ENCODE peak calls at places on chromosomes 7 and 10, in nine cellular contexts. Y is Peyer's patch; B is tibial artery; H is heart left ventricle; S is foreskin fibroblast; J is choroid plexus epithelial cell; W is epithelial cell of esophagus; X is astrocyte of the spinal cord; Q is CD8-positive, alpha-beta T cell. F is an unnamed sample.

GRCh38 chr10:85548038-85548437 is 818.6 kb downstream of the GRID1 start:
- DNase-seq in Y (no peak), B (no peak), H (no peak), S (no peak), J (peak), W (peak), X (peak), Q (peak), F (peak)

GRCh38 chr7:7484072-7484471 is 51.6 kb downstream of the COL28A1 start:
- DNase-seq in Y (no peak), B (no peak), H (no peak), S (no peak), J (no peak), W (no peak), X (no peak), Q (no peak), F (no peak)

GRCh38 chr10:119189811-119190282 is 11.2 kb upstream of the PRDX3 start:
- DNase-seq in Y (no peak), B (no peak), H (no peak), S (no peak), J (peak), W (no peak), X (peak), Q (no peak), F (no peak)

GRCh38 chr7:157736341-157736740 is 399.5 kb downstream of the DNAJB6 start:
- DNase-seq in Y (no peak), B (no peak), H (no peak), S (no peak), J (no peak), W (no peak), X (no peak), Q (no peak), F (no peak)

GRCh38 chr7:144785491-144785890 is 50.4 kb downstream of the TPK1 start:
- DNase-seq in Y (no peak), B (no peak), H (no peak), S (no peak), J (no peak), W (no peak), X (no peak), Q (no peak), F (no peak)

GRCh38 chr10:77877461-77878344 is 48.9 kb downstream of the DLG5 start:
- DNase-seq in Y (no peak), B (no peak), H (peak), S (peak), J (peak), W (peak), X (peak), Q (peak), F (peak)

GRCh38 chr7:77913977-77914607 is 115.5 kb downstream of the PHTF2 start:
- DNase-seq in Y (no peak), B (no peak), H (no peak), S (no peak), J (peak), W (no peak), X (peak), Q (no peak), F (no peak)

GRCh38 chr10:70476249-70477035 is 2.1 kb upstream of the PALD1 start:
- DNase-seq in Y (no peak), B (no peak), H (no peak), S (no peak), J (no peak), W (no peak), X (no peak), Q (no peak), F (no peak)

GRCh38 chr7:75054744-75055527 is 18.7 kb downstream of the RCC1L start:
- DNase-seq in Y (no peak), B (peak), H (peak), S (peak), J (peak), W (no peak), X (peak), Q (no peak), F (no peak)

GRCh38 chr10:132985546-132985900 is 43.2 kb upstream of the CFAP46 start:
- DNase-seq in Y (no peak), B (no peak), H (no peak), S (no peak), J (no peak), W (no peak), X (no peak), Q (no peak), F (no peak)

GRCh38 chr7:45514944-45515343 is 59.2 kb upstream of the ADCY1 start:
- DNase-seq in Y (no peak), B (no peak), H (no peak), S (peak), J (no peak), W (no peak), X (no peak), Q (no peak), F (no peak)

DNA sequence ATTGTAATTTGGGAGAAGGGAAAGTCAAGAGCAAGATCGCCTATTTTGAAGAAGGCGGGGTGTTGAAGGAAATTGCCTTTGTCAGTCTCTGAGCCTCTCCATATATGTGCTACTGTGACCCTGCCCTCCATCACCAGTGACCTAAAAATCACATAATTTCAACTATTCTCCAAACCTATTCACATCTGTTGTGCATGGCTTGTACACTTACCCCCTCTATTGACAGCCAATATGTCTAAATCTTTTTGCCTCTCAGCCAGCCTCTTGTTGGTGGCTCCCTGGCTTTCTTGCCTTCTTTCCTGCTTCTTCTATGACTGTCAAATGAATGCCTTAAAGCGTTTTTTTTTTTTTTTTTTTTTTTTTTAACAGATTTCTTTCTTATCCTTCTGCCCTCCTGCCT is 295.6 kb downstream of the AUTS2 start:
- DNase-seq in Y (no peak), B (no peak), H (no peak), S (peak), J (peak), W (no peak), X (no peak), Q (no peak), F (no peak)
- TF ChIP-seq CTCF in Y (peak), B (no peak), H (no peak), S (peak), J (peak), W (peak), X (peak), Q (no peak), F (peak)

GRCh38 chr7:150728609-150729008 is 8.6 kb upstream of the GIMAP5 start:
- DNase-seq in Y (no peak), B (no peak), H (no peak), S (no peak), J (no peak), W (no peak), X (no peak), Q (no peak), F (no peak)
- TF ChIP-seq CTCF in Y (no peak), B (no peak), H (no peak), S (no peak), J (no peak), W (no peak), X (no peak), Q (no peak), F (no peak)

GRCh38 chr10:13270877-13271551 is 28.9 kb downstream of the PHYH start:
- DNase-seq in Y (no peak), B (no peak), H (no peak), S (peak), J (peak), W (no peak), X (peak), Q (no peak), F (no peak)

GRCh38 chr10:13268310-13268709 is 31.6 kb downstream of the PHYH start:
- DNase-seq in Y (no peak), B (no peak), H (no peak), S (no peak), J (no peak), W (no peak), X (no peak), Q (no peak), F (no peak)

GRCh38 chr10:13268841-13269240 is 31.0 kb downstream of the PHYH start:
- DNase-seq in Y (no peak), B (no peak), H (no peak), S (no peak), J (no peak), W (no peak), X (no peak), Q (no peak), F (no peak)

GRCh38 chr10:13272164-13272571 is 27.7 kb downstream of the PHYH start:
- DNase-seq in Y (no peak), B (peak), H (peak), S (peak), J (peak), W (no peak), X (peak), Q (no peak), F (no peak)

GRCh38 chr10:13271552-13272163 is 28.2 kb downstream of the PHYH start:
- DNase-seq in Y (peak), B (peak), H (no peak), S (peak), J (peak), W (peak), X (no peak), Q (peak), F (no peak)
- TF ChIP-seq CTCF in Y (peak), B (no peak), H (no peak), S (peak), J (peak), W (peak), X (peak), Q (no peak), F (peak)

GRCh38 chr10:78973901-78974408 is 94.8 kb upstream of the ZMIZ1 start:
- DNase-seq in Y (no peak), B (peak), H (peak), S (peak), J (peak), W (no peak), X (peak), Q (peak), F (no peak)

GRCh38 chr10:78972160-78972946 is 96.4 kb upstream of the ZMIZ1 start:
- DNase-seq in Y (peak), B (peak), H (peak), S (peak), J (peak), W (no peak), X (peak), Q (no peak), F (no peak)

GRCh38 chr10:78976825-78977760 is 91.7 kb upstream of the ZMIZ1 start:
- DNase-seq in Y (no peak), B (no peak), H (no peak), S (peak), J (no peak), W (no peak), X (no peak), Q (no peak), F (no peak)

GRCh38 chr10:78972947-78973900 is 95.5 kb upstream of the ZMIZ1 start:
- DNase-seq in Y (peak), B (peak), H (peak), S (peak), J (peak), W (peak), X (peak), Q (peak), F (no peak)

DNA sequence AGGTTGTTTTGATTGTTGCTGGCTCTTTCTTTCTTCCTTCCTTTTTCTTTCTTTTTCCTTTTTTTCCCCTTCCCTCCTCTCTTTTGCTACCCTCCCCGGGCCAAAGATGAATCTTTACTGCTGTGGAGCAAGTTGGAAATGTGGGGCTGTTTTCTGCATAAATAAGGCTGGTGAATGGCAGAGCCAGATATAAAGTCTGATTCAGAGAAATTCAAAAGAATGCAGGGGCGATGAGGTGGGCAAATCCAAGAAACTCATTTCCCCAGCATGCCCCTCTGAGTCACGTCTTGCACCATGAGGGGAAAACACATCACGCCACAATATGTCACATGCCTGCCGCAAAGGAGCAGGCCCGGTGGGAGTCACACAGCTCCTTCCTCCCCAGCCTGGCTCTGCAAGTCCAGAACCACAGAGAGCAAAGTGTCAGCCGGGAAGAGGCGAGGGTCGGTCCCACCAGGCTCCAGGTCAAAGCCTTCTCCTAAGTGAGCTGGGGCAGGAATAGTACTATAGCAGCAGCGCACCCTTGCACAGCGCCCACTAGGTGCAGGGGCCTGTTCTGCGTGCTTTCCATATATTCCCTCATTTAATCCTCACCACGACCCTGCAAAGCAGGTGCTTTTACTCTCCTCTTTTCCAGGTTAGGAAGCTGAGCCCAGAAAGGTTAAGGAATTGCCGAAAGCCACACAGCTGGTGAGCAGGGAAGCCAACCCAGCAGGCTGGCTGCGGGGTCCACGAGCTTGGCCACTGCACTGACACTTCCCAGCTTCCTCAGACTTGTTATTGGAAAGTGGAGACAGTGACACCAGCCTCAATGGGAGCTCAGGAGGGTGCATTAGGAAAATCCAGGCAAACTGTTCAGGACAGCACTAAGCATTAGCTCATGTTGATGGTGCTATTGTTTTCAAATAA is 94.1 kb upstream of the ZMIZ1 start:
- DNase-seq in Y (peak), B (peak), H (peak), S (peak), J (peak), W (peak), X (peak), Q (peak), F (peak)
- TF ChIP-seq CTCF in Y (peak), B (no peak), H (peak), S (peak), J (peak), W (peak), X (peak), Q (peak), F (peak)

GRCh38 chr10:103918053-103918846 is at the start of gene STN1:
- DNase-seq in Y (peak), B (peak), H (peak), S (peak), J (peak), W (peak), X (peak), Q (peak), F (peak)
- TF ChIP-seq CTCF in Y (peak), B (peak), H (no peak), S (no peak), J (no peak), W (no peak), X (no peak), Q (no peak), F (peak)

GRCh38 chr10:84201244-84201606 is 6.9 kb downstream of the CDHR1 start:
- DNase-seq in Y (peak), B (no peak), H (no peak), S (no peak), J (no peak), W (no peak), X (no peak), Q (no peak), F (no peak)
- TF ChIP-seq CTCF in Y (peak), B (no peak), H (no peak), S (no peak), J (no peak), W (no peak), X (no peak), Q (no peak), F (peak)

DNA sequence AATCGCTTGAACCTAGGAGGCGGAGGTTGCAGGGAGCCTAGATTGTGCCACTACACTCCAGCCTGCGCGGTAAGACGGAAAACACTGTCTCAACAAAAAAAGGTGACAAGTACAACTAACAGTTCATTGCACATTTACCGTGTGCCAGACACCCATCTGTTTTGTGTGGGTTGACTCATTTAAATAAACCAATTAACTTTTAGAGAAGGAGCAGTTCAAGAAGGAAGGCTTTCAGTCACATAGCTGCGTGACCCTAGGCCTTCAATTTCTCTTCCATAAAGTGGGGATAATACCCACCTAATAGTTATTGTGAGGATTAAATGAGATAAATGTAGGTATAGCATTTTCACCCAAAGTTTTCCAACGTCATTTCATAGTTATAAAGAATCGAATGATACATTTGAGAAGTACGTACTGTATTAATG is 52.3 kb upstream of the KDM7A start:
- DNase-seq in Y (no peak), B (no peak), H (no peak), S (no peak), J (no peak), W (no peak), X (no peak), Q (peak), F (no peak)
- TF ChIP-seq CTCF in Y (no peak), B (no peak), H (no peak), S (no peak), J (no peak), W (no peak), X (no peak), Q (no peak), F (no peak)

GRCh38 chr7:159030490-159031134 is 114.1 kb downstream of the VIPR2 start:
- DNase-seq in Y (peak), B (peak), H (peak), S (no peak), J (no peak), W (no peak), X (no peak), Q (peak), F (no peak)
- TF ChIP-seq CTCF in Y (peak), B (peak), H (peak), S (no peak), J (peak), W (no peak), X (no peak), Q (no peak), F (no peak)

F was measured in foreskin keratinocyte.